ENCODE peak calls at places on chromosome 12, in four cellular contexts. G, Q, V and F are unnamed samples.

GRCh38 chr12:131831635-131832041 is 3.4 kb downstream of the MMP17 start:
- DNase-seq in G (no peak), Q (no peak), V (no peak), F (no peak)

GRCh38 chr12:91178139-91178561 is 4.5 kb downstream of the DCN start:
- DNase-seq in G (peak), Q (peak), V (no peak), F (no peak)

GRCh38 chr12:128583453-128583852 is 240.3 kb downstream of the SLC15A4 start:
- DNase-seq in G (no peak), Q (no peak), V (no peak), F (no peak)

GRCh38 chr12:946656-947055 is 2.8 kb downstream of the RAD52 start:
- DNase-seq in G (no peak), Q (no peak), V (no peak), F (no peak)

GRCh38 chr12:70045036-70045435 is 198.2 kb upstream of the CNOT2 start:
- DNase-seq in G (no peak), Q (no peak), V (no peak), F (no peak)

GRCh38 chr12:113247123-113248045 is 26.1 kb downstream of the TPCN1 start:
- DNase-seq in G (peak), Q (peak), V (no peak), F (no peak)

GRCh38 chr12:67456281-67456918 is 187.2 kb downstream of the CAND1 start:
- DNase-seq in G (no peak), Q (no peak), V (no peak), F (no peak)

GRCh38 chr12:103423061-103423473 is 72.7 kb downstream of the C12orf42 start:
- DNase-seq in G (no peak), Q (no peak), V (no peak), F (no peak)

GRCh38 chr12:45966486-45966885 is 23.9 kb downstream of the SCAF11 start:
- DNase-seq in G (no peak), Q (no peak), V (no peak), F (no peak)

GRCh38 chr12:6772331-6772695 is at the start of gene LAG3:
- DNase-seq in G (no peak), Q (no peak), V (peak), F (no peak)

GRCh38 chr12:91007531-91008290 is 2.9 kb upstream of the EPYC start:
- DNase-seq in G (no peak), Q (no peak), V (no peak), F (no peak)

GRCh38 chr12:95764848-95765247 is 25.7 kb downstream of the NTN4 start:
- DNase-seq in G (no peak), Q (no peak), V (no peak), F (no peak)

GRCh38 chr12:53657041-53657440 is 18.8 kb downstream of the ATP5MC2 start:
- DNase-seq in G (no peak), Q (no peak), V (no peak), F (no peak)

GRCh38 chr12:113196996-113197395 is 11.5 kb downstream of the RITA1 start:
- DNase-seq in G (peak), Q (peak), V (peak), F (peak)